ENCODE peak calls at places on chromosome 3, in four cellular contexts. I is IMR-90, F is mammary epithelial cell, Z is DND-41. E is an unnamed sample.

GRCh38 chr3:135970500-135971116 is 5.1 kb downstream of the PPP2R3A start:
- DNase-seq in I (peak), F (peak), Z (no peak), E (no peak)

GRCh38 chr3:156307704-156308103 is 187.3 kb downstream of the KCNAB1 start:
- DNase-seq in I (peak), F (peak), Z (no peak), E (peak)

GRCh38 chr3:39541917-39542329 is 74.4 kb downstream of the MOBP start:
- DNase-seq in I (peak), F (no peak), Z (no peak), E (peak)

GRCh38 chr3:142595581-142595950 is 627 bp upstream of the PLS1 start:
- DNase-seq in I (peak), F (peak), Z (no peak), E (peak)

GRCh38 chr3:141449424-141449823 is 37.4 kb upstream of the RASA2 start:
- DNase-seq in I (no peak), F (no peak), Z (no peak), E (no peak)

GRCh38 chr3:5463986-5464385 is 276.5 kb downstream of the EDEM1 start:
- DNase-seq in I (no peak), F (no peak), Z (no peak), E (no peak)

GRCh38 chr3:23999012-23999641 is 54.0 kb downstream of the NR1D2 start:
- DNase-seq in I (peak), F (peak), Z (peak), E (peak)

GRCh38 chr3:44077267-44077666 is 164.4 kb upstream of the TOPAZ1 start:
- DNase-seq in I (no peak), F (no peak), Z (no peak), E (no peak)

GRCh38 chr3:155963557-155963956 is 93.1 kb downstream of the GMPS start:
- DNase-seq in I (peak), F (no peak), Z (no peak), E (peak)

GRCh38 chr3:96983731-96984130 is 169.3 kb downstream of the EPHA6 start:
- DNase-seq in I (no peak), F (no peak), Z (no peak), E (no peak)

GRCh38 chr3:98390366-98390765 is at the start of gene OR5K3:
- DNase-seq in I (no peak), F (no peak), Z (no peak), E (no peak)

GRCh38 chr3:190225186-190225692 is 97.0 kb downstream of the CLDN1 start:
- DNase-seq in I (peak), F (peak), Z (no peak), E (peak)

GRCh38 chr3:105304487-105304886 is 62.2 kb upstream of the ALCAM start:
- DNase-seq in I (peak), F (peak), Z (no peak), E (peak)

GRCh38 chr3:156939315-156939714 is 113.2 kb downstream of the LEKR1 start:
- DNase-seq in I (no peak), F (no peak), Z (no peak), E (no peak)

GRCh38 chr3:167116120-167116922 is 263.8 kb downstream of the ZBBX start:
- DNase-seq in I (no peak), F (no peak), Z (no peak), E (no peak)

GRCh38 chr3:159904911-159905310 is 83.7 kb upstream of the IL12A start:
- DNase-seq in I (peak), F (no peak), Z (no peak), E (peak)

GRCh38 chr3:150271578-150271930 is 136.5 kb upstream of the TSC22D2 start:
- DNase-seq in I (no peak), F (no peak), Z (no peak), E (no peak)

GRCh38 chr3:105611304-105612192 is 244.8 kb downstream of the ALCAM start:
- DNase-seq in I (no peak), F (peak), Z (no peak), E (no peak)

GRCh38 chr3:161854232-161854771 is 357.7 kb downstream of the OTOL1 start:
- DNase-seq in I (peak), F (peak), Z (peak), E (peak)

GRCh38 chr3:157046520-157046919 is 113.4 kb downstream of the CCNL1 start:
- DNase-seq in I (no peak), F (no peak), Z (no peak), E (no peak)

GRCh38 chr3:54434761-54435160 is 312.4 kb downstream of the CACNA2D3 start:
- DNase-seq in I (no peak), F (no peak), Z (no peak), E (no peak)

GRCh38 chr3:54432975-54433374 is 310.6 kb downstream of the CACNA2D3 start:
- DNase-seq in I (no peak), F (no peak), Z (no peak), E (no peak)

GRCh38 chr3:54427951-54428871 is 305.9 kb downstream of the CACNA2D3 start:
- DNase-seq in I (peak), F (peak), Z (peak), E (peak)

DNA sequence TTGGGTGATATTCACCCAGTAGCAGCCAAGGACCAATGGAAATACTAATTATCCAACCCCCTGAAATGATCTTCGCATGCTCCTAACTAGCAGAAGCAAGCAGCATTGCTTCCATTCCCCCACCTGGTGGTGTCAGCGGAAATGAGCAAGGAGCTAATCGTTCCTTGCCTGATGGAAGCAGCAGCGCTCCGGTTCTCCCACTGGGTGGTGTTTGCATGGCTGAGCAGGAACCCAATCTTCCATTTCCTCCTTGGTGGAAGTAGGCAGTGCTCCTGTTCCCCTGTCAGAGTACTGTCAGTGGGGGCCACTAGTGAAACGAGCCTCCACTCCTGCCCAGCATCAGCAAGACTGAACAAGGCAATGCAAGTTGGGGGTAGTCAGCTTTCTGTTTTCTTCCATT is 311.5 kb downstream of the CACNA2D3 start:
- DNase-seq in I (no peak), F (peak), Z (no peak), E (no peak)
- TF ChIP-seq CTCF in I (no peak), F (peak), Z (peak), E (no peak)

DNA sequence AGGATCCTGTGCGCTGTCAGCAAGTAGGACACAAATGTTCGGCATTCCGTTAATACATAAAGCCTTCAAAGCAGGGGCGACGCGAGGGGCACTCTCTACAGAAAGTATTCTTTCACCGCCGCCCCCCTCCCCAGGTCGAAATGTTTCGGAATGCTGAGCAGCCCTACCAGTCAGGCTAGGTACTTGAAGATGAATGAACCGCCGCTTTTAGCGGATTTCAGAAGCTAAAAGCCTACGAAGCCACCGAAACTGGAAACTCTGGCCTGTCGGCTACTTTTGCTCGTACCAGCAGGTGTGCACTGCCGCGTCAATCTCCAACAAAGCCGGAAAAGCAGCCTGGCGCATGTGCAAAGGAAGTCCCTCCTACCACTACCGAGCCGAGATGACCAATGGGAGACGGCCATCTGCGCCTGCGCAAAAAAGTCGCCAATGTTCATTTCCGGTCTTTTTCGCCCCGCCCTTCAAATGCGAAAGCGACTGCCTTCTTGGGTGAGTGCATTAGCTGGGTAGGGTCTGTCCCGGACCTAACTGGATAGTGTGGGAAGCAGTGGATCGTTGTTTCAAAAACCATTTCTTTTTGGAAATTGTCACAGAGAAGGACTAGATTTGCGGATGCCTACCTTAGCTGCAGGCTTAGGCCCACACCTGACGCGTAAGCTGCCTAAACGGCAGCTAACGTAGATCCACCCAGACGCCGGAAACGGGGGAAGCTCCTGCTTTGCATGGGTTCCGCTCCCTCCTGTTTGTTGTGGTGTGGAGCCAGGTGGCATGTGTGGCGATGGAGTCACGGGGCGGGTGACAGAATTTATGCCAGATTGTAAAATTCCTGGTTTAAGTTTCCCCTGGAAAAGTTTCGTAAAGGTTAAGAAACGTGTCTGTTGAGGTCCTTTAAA is at the start of gene WDR5B:
- DNase-seq in I (peak), F (peak), Z (peak), E (peak)
- TF ChIP-seq CTCF in I (no peak), F (peak), Z (peak), E (no peak)

GRCh38 chr3:71064288-71064975 is 519.1 kb downstream of the FOXP1 start:
- DNase-seq in I (peak), F (peak), Z (peak), E (peak)
- TF ChIP-seq CTCF in I (no peak), F (peak), Z (peak), E (no peak)

GRCh38 chr3:103909395-103909794 is 1457.3 kb upstream of the ALCAM start:
- DNase-seq in I (no peak), F (no peak), Z (no peak), E (no peak)
- TF ChIP-seq CTCF in I (no peak), F (no peak), Z (no peak), E (no peak)

GRCh38 chr3:58237238-58237939 is at the start of gene ABHD6:
- DNase-seq in I (peak), F (peak), Z (peak), E (peak)
- TF ChIP-seq CTCF in I (peak), F (peak), Z (peak), E (peak)

DNA sequence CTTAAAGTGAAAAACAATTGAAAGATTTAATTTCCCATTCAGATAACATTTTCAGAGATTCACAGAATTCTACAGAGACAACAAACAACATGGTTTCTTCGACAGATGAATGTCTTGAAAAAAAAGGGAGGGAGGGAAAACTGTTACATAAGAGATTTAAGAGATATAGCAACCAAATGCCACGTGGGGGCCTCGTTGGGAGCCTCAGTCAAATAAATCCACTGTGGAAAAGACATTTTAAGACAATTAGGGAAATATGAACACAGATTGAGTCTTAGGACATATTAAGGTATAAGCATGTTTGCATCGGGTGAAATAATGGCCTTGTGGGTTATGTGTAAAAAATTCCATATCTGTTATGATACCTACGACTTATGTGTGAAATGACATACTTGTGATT is 5.0 kb upstream of the PRRT3 start:
- DNase-seq in I (peak), F (no peak), Z (no peak), E (peak)
- TF ChIP-seq CTCF in I (peak), F (no peak), Z (no peak), E (peak)

E was measured in astrocyte of the spinal cord.